ENCODE peak calls at places on chromosomes 6 and 20, in eight cellular contexts. Y is uterus; K is stomach; N is non-pigmented ciliary epithelial cell; Z is T1000; W is activated T-cell treated with anti-CD3 and anti-CD28 coated beads, Interleukin-2, amount 50 U/mL, for 72 hours; C is GOT3; P is foreskin fibroblast. T is an unnamed sample.

GRCh38 chr6:122609881-122610689 is at the start of gene PKIB:
- DNase-seq in Y (no peak), K (peak), N (no peak), Z (peak), W (peak), C (no peak), P (peak), T (peak)

GRCh38 chr6:52362443-52363221 is 681 bp downstream of the PAQR8 start:
- DNase-seq in Y (peak), K (peak), N (no peak), Z (no peak), W (peak), C (no peak), P (no peak), T (peak)

GRCh38 chr6:11971154-11971553 is 41.0 kb upstream of the HIVEP1 start:
- DNase-seq in Y (no peak), K (no peak), N (peak), Z (no peak), W (no peak), C (no peak), P (peak), T (no peak)

GRCh38 chr6:23073851-23074250 is 504.5 kb downstream of the HDGFL1 start:
- DNase-seq in Y (no peak), K (no peak), N (no peak), Z (no peak), W (no peak), C (no peak), P (no peak), T (no peak)

GRCh38 chr20:48042628-48043027 is 257.3 kb upstream of the SULF2 start:
- DNase-seq in Y (no peak), K (no peak), N (no peak), Z (no peak), W (no peak), C (no peak), P (no peak), T (no peak)

GRCh38 chr6:88492824-88493223 is 326.7 kb upstream of the CNR1 start:
- DNase-seq in Y (no peak), K (no peak), N (no peak), Z (no peak), W (no peak), C (no peak), P (peak), T (no peak)

GRCh38 chr6:13916230-13916944 is 8.4 kb upstream of the RNF182 start:
- DNase-seq in Y (no peak), K (no peak), N (no peak), Z (no peak), W (no peak), C (no peak), P (no peak), T (no peak)

GRCh38 chr20:22999756-23000155 is 35.4 kb upstream of the SSTR4 start:
- DNase-seq in Y (no peak), K (no peak), N (no peak), Z (no peak), W (no peak), C (no peak), P (no peak), T (no peak)

GRCh38 chr20:34571753-34572152 is 13.2 kb downstream of the MAP1LC3A start:
- DNase-seq in Y (no peak), K (no peak), N (no peak), Z (no peak), W (no peak), C (no peak), P (no peak), T (no peak)

GRCh38 chr6:13763740-13764381 is 50.5 kb downstream of the MCUR1 start:
- DNase-seq in Y (no peak), K (no peak), N (no peak), Z (no peak), W (peak), C (no peak), P (no peak), T (no peak)

GRCh38 chr20:57671072-57671391 is 38.8 kb downstream of the PMEPA1 start:
- DNase-seq in Y (no peak), K (no peak), N (no peak), Z (no peak), W (no peak), C (no peak), P (no peak), T (no peak)

GRCh38 chr20:18705490-18705889 is 108.1 kb upstream of the SCP2D1 start:
- DNase-seq in Y (no peak), K (no peak), N (peak), Z (no peak), W (no peak), C (no peak), P (peak), T (no peak)

GRCh38 chr6:18148304-18149025 is 6.4 kb downstream of the TPMT start:
- DNase-seq in Y (peak), K (no peak), N (peak), Z (peak), W (no peak), C (no peak), P (peak), T (no peak)

T was measured in CD4-positive, alpha-beta T cell.